ENCODE peak calls at places on chromosomes 16 and 17, in ten cellular contexts. C is Calu3, M is RCC 7860, Z is A172, J is keratinocyte, F is AML-193, U is T-helper 2 cell, P is PC-3, B is AG04450, H is EH. R is an unnamed sample.

GRCh38 chr17:67615736-67616135 is 102.0 kb upstream of the NOL11 start:
- DNase-seq in C (no peak), M (no peak), Z (no peak), J (no peak), F (no peak), U (no peak), P (no peak), B (no peak), H (no peak), R (no peak)

GRCh38 chr17:78384479-78385175 is 6.2 kb downstream of the PGS1 start:
- DNase-seq in C (no peak), M (no peak), Z (no peak), J (no peak), F (no peak), U (no peak), P (no peak), B (no peak), H (no peak), R (no peak)

GRCh38 chr17:7989781-7990655 is 12.4 kb upstream of the GUCY2D start:
- DNase-seq in C (peak; percentile 89), M (peak; percentile 25), Z (peak; percentile 63), J (peak; percentile 28), F (peak; percentile 69), U (peak; percentile 83), P (peak; percentile 80), B (no peak), H (peak; percentile 69), R (peak; percentile 97)

GRCh38 chr17:28317965-28318758 is 838 bp upstream of the TMEM97 start:
- DNase-seq in C (no peak), M (no peak), Z (no peak), J (no peak), F (no peak), U (no peak), P (no peak), B (no peak), H (no peak), R (peak; percentile 85)

GRCh38 chr17:41519501-41520224 is 973 bp upstream of the KRT15 start:
- DNase-seq in C (peak; percentile 73), M (no peak), Z (peak; percentile 49), J (no peak), F (no peak), U (no peak), P (peak; percentile 58), B (no peak), H (no peak), R (no peak)

GRCh38 chr17:34118564-34118963 is 136.5 kb upstream of the CCL2 start:
- DNase-seq in C (no peak), M (no peak), Z (no peak), J (no peak), F (no peak), U (no peak), P (no peak), B (no peak), H (no peak), R (no peak)

GRCh38 chr17:3944485-3945388 is 19.5 kb downstream of the ATP2A3 start:
- DNase-seq in C (no peak), M (no peak), Z (no peak), J (no peak), F (no peak), U (peak; percentile 42), P (no peak), B (no peak), H (peak; percentile 77), R (peak; percentile 83)

GRCh38 chr17:848402-848801 is 66.2 kb downstream of the MRM3 start:
- DNase-seq in C (no peak), M (no peak), Z (no peak), J (no peak), F (no peak), U (no peak), P (no peak), B (no peak), H (no peak), R (no peak)

GRCh38 chr17:32484628-32485027 is 2.2 kb upstream of the CDK5R1 start:
- DNase-seq in C (no peak), M (no peak), Z (no peak), J (no peak), F (no peak), U (no peak), P (no peak), B (no peak), H (no peak), R (peak; percentile 72)

GRCh38 chr16:1613728-1614225 is 1.6 kb downstream of the CRAMP1 start:
- DNase-seq in C (peak; percentile 34), M (no peak), Z (no peak), J (no peak), F (no peak), U (no peak), P (no peak), B (no peak), H (peak; percentile 16), R (peak; percentile 82)

GRCh38 chr17:42118545-42118944 is 2.6 kb downstream of the KAT2A start:
- DNase-seq in C (peak; percentile 75), M (peak; percentile 21), Z (peak; percentile 38), J (no peak), F (peak; percentile 53), U (no peak), P (no peak), B (no peak), H (peak; percentile 41), R (no peak)

GRCh38 chr17:68260051-68260762 is 12.4 kb downstream of the AMZ2 start:
- DNase-seq in C (no peak), M (no peak), Z (no peak), J (no peak), F (no peak), U (no peak), P (no peak), B (no peak), H (no peak), R (no peak)

GRCh38 chr17:58043221-58044181 is 36.5 kb upstream of the SRSF1 start:
- DNase-seq in C (no peak), M (no peak), Z (no peak), J (no peak), F (no peak), U (no peak), P (no peak), B (no peak), H (no peak), R (no peak)

GRCh38 chr16:74698220-74698619 is 2.4 kb downstream of the MLKL start:
- DNase-seq in C (no peak), M (no peak), Z (no peak), J (no peak), F (no peak), U (no peak), P (peak; percentile 7), B (no peak), H (peak; percentile 15), R (no peak)

GRCh38 chr17:47997595-47997994 is 26.7 kb downstream of the CDK5RAP3 start:
- DNase-seq in C (no peak), M (no peak), Z (no peak), J (no peak), F (no peak), U (no peak), P (no peak), B (no peak), H (no peak), R (no peak)

GRCh38 chr16:67192781-67193260 is 866 bp downstream of the E2F4 start:
- DNase-seq in C (no peak), M (no peak), Z (no peak), J (no peak), F (no peak), U (no peak), P (no peak), B (no peak), H (no peak), R (no peak)

GRCh38 chr17:73334771-73335513 is 23.1 kb upstream of the CDC42EP4 start:
- DNase-seq in C (no peak), M (no peak), Z (no peak), J (no peak), F (no peak), U (no peak), P (no peak), B (no peak), H (no peak), R (no peak)

GRCh38 chr17:49013311-49014205 is 16.4 kb downstream of the IGF2BP1 start:
- DNase-seq in C (peak; percentile 27), M (no peak), Z (no peak), J (no peak), F (no peak), U (no peak), P (no peak), B (no peak), H (no peak), R (no peak)

GRCh38 chr16:73067671-73068545 is 20.0 kb upstream of the ZFHX3 start:
- DNase-seq in C (no peak), M (no peak), Z (no peak), J (no peak), F (no peak), U (no peak), P (no peak), B (no peak), H (no peak), R (no peak)

GRCh38 chr17:60372790-60373483 is 19.0 kb downstream of the USP32 start:
- DNase-seq in C (no peak), M (peak; percentile 70), Z (peak; percentile 62), J (peak; percentile 46), F (peak; percentile 38), U (no peak), P (peak; percentile 88), B (no peak), H (peak; percentile 84), R (no peak)

GRCh38 chr16:66196770-66197169 is 169.7 kb upstream of the CDH5 start:
- DNase-seq in C (no peak), M (no peak), Z (no peak), J (no peak), F (no peak), U (no peak), P (no peak), B (no peak), H (no peak), R (no peak)

GRCh38 chr16:67199808-67200198 is 872 bp downstream of the ELMO3 start:
- DNase-seq in C (peak; percentile 56), M (no peak), Z (no peak), J (no peak), F (no peak), U (no peak), P (no peak), B (no peak), H (no peak), R (no peak)

GRCh38 chr16:51408357-51408756 is 257.3 kb upstream of the SALL1 start:
- DNase-seq in C (peak; percentile 70), M (peak; percentile 80), Z (peak; percentile 52), J (peak; percentile 4), F (no peak), U (no peak), P (peak; percentile 3), B (no peak), H (peak; percentile 37), R (no peak)

GRCh38 chr17:50199651-50200446 is 1.6 kb downstream of the COL1A1 start:
- DNase-seq in C (peak; percentile 96), M (peak; percentile 87), Z (peak; percentile 96), J (no peak), F (peak; percentile 67), U (peak; percentile 83), P (peak; percentile 96), B (peak; percentile 91), H (peak; percentile 94), R (peak; percentile 84)

GRCh38 chr16:19380316-19380715 is 37.4 kb upstream of the TMC5 start:
- DNase-seq in C (no peak), M (no peak), Z (no peak), J (no peak), F (no peak), U (no peak), P (no peak), B (no peak), H (no peak), R (no peak)

GRCh38 chr17:32946375-32947135 is 18.6 kb downstream of the TMEM98 start:
- DNase-seq in C (no peak), M (no peak), Z (no peak), J (no peak), F (no peak), U (no peak), P (no peak), B (no peak), H (no peak), R (no peak)

GRCh38 chr17:28925912-28926365 is 23.1 kb upstream of the DHRS13 start:
- DNase-seq in C (no peak), M (peak; percentile 35), Z (peak; percentile 95), J (no peak), F (peak; percentile 89), U (peak; percentile 87), P (peak; percentile 74), B (no peak), H (peak; percentile 84), R (no peak)

GRCh38 chr16:14399397-14400284 is 230.4 kb downstream of the PARN start:
- DNase-seq in C (peak; percentile 73), M (peak; percentile 89), Z (peak; percentile 79), J (no peak), F (no peak), U (no peak), P (peak; percentile 67), B (no peak), H (peak; percentile 87), R (no peak)